ENCODE peak calls at places on chromosomes 7 and 10, in five cellular contexts. E is heart right ventricle, Z is NB4, A is fibroblast of lung, P is fibroblast of pulmonary artery. D is an unnamed sample.

GRCh38 chr10:113527181-113527580 is 25.7 kb upstream of the HABP2 start:
- DNase-seq in P (peak; percentile 28), E (no peak), A (peak; percentile 68), Z (no peak), D (no peak)

GRCh38 chr10:78541528-78542470 is 508.1 kb downstream of the RPS24 start:
- DNase-seq in E (peak; percentile 32), Z (no peak), P (no peak), A (peak; percentile 68), D (no peak)

GRCh38 chr10:110138197-110138812 is 69.1 kb upstream of the MXI1 start:
- DNase-seq in E (no peak), A (peak; percentile 52), P (peak; percentile 82), Z (peak; percentile 86), D (peak; percentile 68)

GRCh38 chr10:103828587-103829186 is 26.7 kb downstream of the SH3PXD2A start:
- DNase-seq in A (no peak), Z (no peak), E (no peak), P (no peak), D (no peak)

GRCh38 chr10:102322914-102323313 is 72.6 kb upstream of the NFKB2 start:
- DNase-seq in A (peak; percentile 78), Z (peak; percentile 93), E (no peak), P (no peak), D (no peak)

GRCh38 chr7:33764752-33765451 is 140.4 kb upstream of the BMPER start:
- DNase-seq in A (peak; percentile 96), P (peak; percentile 97), E (no peak), Z (no peak), D (peak; percentile 76)

GRCh38 chr7:83849135-83849534 is 200.2 kb upstream of the SEMA3E start:
- DNase-seq in A (peak; percentile 23), Z (no peak), E (no peak), P (peak; percentile 27), D (peak; percentile 78)

GRCh38 chr10:7950981-7951847 is 103.3 kb upstream of the GATA3 start:
- DNase-seq in E (no peak), A (peak; percentile 59), Z (no peak), P (peak; percentile 20), D (peak; percentile 66)

GRCh38 chr10:101558206-101558605 is 29.9 kb downstream of the POLL start:
- DNase-seq in Z (no peak), E (no peak), A (no peak), P (no peak), D (no peak)

GRCh38 chr10:13788701-13789447 is 202.1 kb downstream of the PRPF18 start:
- DNase-seq in E (peak; percentile 52), A (peak; percentile 66), P (peak; percentile 74), Z (no peak), D (peak; percentile 80)

GRCh38 chr10:8050561-8051108 is 3.9 kb upstream of the GATA3 start:
- DNase-seq in E (no peak), A (peak; percentile 43), Z (no peak), P (peak; percentile 38), D (no peak)

GRCh38 chr7:47452295-47452694 is 129.6 kb downstream of the TNS3 start:
- DNase-seq in E (no peak), Z (no peak), P (no peak), A (no peak), D (no peak)

GRCh38 chr10:29591416-29591968 is 43.3 kb downstream of the SVIL start:
- DNase-seq in E (no peak), A (no peak), Z (no peak), P (no peak), D (no peak)

GRCh38 chr10:101425535-101425934 is 71.6 kb downstream of the BTRC start:
- DNase-seq in P (no peak), E (no peak), Z (no peak), A (no peak), D (no peak)

GRCh38 chr7:105715528-105715927 is 134.2 kb upstream of the EFCAB10 start:
- DNase-seq in Z (no peak), A (no peak), P (no peak), E (no peak), D (no peak)

GRCh38 chr10:125017547-125018298 is 75.8 kb downstream of the ZRANB1 start:
- DNase-seq in A (no peak), Z (no peak), P (no peak), E (no peak), D (no peak)

GRCh38 chr10:6062101-6062771 is at the start of gene IL2RA:
- DNase-seq in E (no peak), P (no peak), A (no peak), Z (no peak), D (no peak)

GRCh38 chr7:26853788-26854393 is 10.5 kb downstream of the SKAP2 start:
- DNase-seq in A (peak; percentile 51), E (no peak), P (peak; percentile 66), Z (peak; percentile 60), D (peak; percentile 21)

GRCh38 chr10:22906767-22907166 is 21.1 kb upstream of the ARMC3 start:
- DNase-seq in Z (no peak), E (no peak), A (no peak), P (no peak), D (no peak)

GRCh38 chr7:101702362-101702850 is 73.3 kb upstream of the MYL10 start:
- DNase-seq in P (no peak), E (no peak), A (no peak), Z (no peak), D (no peak)

GRCh38 chr10:114852197-114852596 is 30.6 kb downstream of the FHIP2A start:
- DNase-seq in P (no peak), A (no peak), Z (no peak), E (no peak), D (no peak)
- TF ChIP-seq CTCF in P (no peak), A (no peak), Z (no peak), E (no peak), D (no peak)

DNA sequence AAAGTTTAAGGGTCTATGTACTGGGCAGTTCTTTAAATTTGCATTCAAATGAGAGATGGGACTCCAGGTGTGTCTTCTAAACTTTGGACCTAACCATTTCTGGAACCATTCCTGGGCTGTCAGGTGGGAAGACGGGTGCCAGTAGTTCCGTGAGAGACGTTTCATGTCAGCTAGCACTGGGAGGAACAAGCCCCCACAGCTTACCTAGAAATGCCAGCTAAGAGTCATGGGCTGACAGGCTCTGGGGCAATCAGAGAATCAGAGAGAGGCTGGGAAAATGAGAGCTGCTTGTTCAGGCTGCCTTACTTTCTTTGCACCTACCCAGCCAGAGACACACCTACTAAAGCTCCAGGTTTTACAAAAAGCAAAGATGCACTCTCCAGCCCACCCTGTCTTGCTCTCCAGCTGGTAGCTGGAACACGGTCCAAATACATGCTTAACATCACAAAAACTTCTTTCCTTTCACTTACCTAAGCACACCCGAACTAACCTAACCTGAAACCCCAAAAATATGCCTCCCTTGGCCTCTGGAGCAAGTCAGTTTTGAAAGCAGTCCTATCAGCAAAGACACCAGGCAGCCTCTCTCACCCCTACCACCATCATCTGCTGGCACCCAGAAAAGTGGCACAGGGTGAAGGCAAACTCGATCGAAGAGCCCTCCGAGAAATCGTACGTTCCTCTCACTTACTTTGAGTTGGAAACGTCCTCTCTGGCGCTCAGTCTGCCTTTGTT is 616 bp downstream of the PTN start:
- DNase-seq in E (no peak), Z (no peak), A (peak; percentile 6), P (no peak), D (no peak)
- H3K4me3 ChIP-seq in E (peak overlapping the region; percentile 57), Z (no peak overlapping the region), A (peak overlapping the region; percentile 64), P (peak overlapping the region; percentile 53), D (peak overlapping the region; percentile 69)

GRCh38 chr7:141974831-141975230 is 1.3 kb upstream of the TAS2R38 start:
- DNase-seq in P (no peak), Z (peak; percentile 60), A (no peak), E (no peak), D (no peak)

GRCh38 chr7:141979611-141980010 is 6.0 kb upstream of the TAS2R38 start:
- DNase-seq in E (no peak), A (no peak), P (no peak), Z (no peak), D (no peak)

GRCh38 chr7:141978351-141978750 is 4.8 kb upstream of the TAS2R38 start:
- DNase-seq in A (no peak), E (no peak), Z (no peak), P (no peak), D (no peak)

GRCh38 chr7:141975806-141976523 is 2.4 kb upstream of the TAS2R38 start:
- DNase-seq in Z (peak; percentile 86), E (peak; percentile 55), A (peak; percentile 36), P (peak; percentile 29), D (peak; percentile 2)

GRCh38 chr7:141976524-141977245 is 3.1 kb upstream of the TAS2R38 start:
- DNase-seq in P (no peak), Z (no peak), A (no peak), E (no peak), D (no peak)
- TF ChIP-seq CTCF in P (no peak), Z (no peak), A (no peak), E (no peak), D (no peak)

GRCh38 chr7:155935726-155936125 is 123.5 kb upstream of the SHH start:
- DNase-seq in A (no peak), Z (no peak), P (no peak), E (no peak), D (no peak)
- H3K4me3 ChIP-seq in A (no peak overlapping the region), Z (no peak overlapping the region), P (no peak overlapping the region), E (no peak overlapping the region), D (no peak overlapping the region)

D was measured in foreskin fibroblast.